ENCODE peak calls at places on chromosome 20, in five cellular contexts. P is lower lobe of right lung; D is CD4-positive, CD25-positive, alpha-beta regulatory T cell; R is PC-3; N is transverse colon. Q is an unnamed sample.

GRCh38 chr20:5654557-5654956 is 95.6 kb upstream of the SHLD1 start:
- DNase-seq in P (no peak), D (no peak), R (peak; percentile 99), N (no peak), Q (no peak)

GRCh38 chr20:59767656-59768055 is 163.3 kb downstream of the PHACTR3 start:
- DNase-seq in P (no peak), D (no peak), R (no peak), N (no peak), Q (no peak)

GRCh38 chr20:4560667-4561066 is 161.0 kb upstream of the PRND start:
- DNase-seq in P (no peak), D (no peak), R (no peak), N (no peak), Q (no peak)

GRCh38 chr20:21396921-21397340 is 395 bp downstream of the NKX2-4 start:
- DNase-seq in P (no peak), D (no peak), R (no peak), N (no peak), Q (no peak)

GRCh38 chr20:39576786-39577185 is 614.6 kb downstream of the DHX35 start:
- DNase-seq in P (no peak), D (no peak), R (no peak), N (no peak), Q (no peak)

GRCh38 chr20:43940518-43941225 is 26.0 kb downstream of the TOX2 start:
- DNase-seq in P (no peak), D (no peak), R (no peak), N (no peak), Q (no peak)

GRCh38 chr20:35093245-35093884 is 758 bp upstream of the TRPC4AP start:
- DNase-seq in P (no peak), D (no peak), R (peak; percentile 59), N (no peak), Q (no peak)

GRCh38 chr20:23684261-23684660 is 4.6 kb downstream of the CST4 start:
- DNase-seq in P (no peak), D (no peak), R (no peak), N (no peak), Q (peak; percentile 87)

GRCh38 chr20:49392745-49393144 is 89.7 kb downstream of the KCNB1 start:
- DNase-seq in P (no peak), D (no peak), R (no peak), N (no peak), Q (no peak)

GRCh38 chr20:1567392-1568165 is 10.1 kb upstream of the SIRPD start:
- DNase-seq in P (no peak), D (no peak), R (peak; percentile 99), N (no peak), Q (no peak)

GRCh38 chr20:21900431-21900830 is 195.0 kb downstream of the PAX1 start:
- DNase-seq in P (no peak), D (no peak), R (no peak), N (no peak), Q (no peak)

GRCh38 chr20:45254867-45255266 is 503 bp upstream of the SLPI start:
- DNase-seq in P (no peak), D (no peak), R (peak; percentile 67), N (no peak), Q (no peak)

GRCh38 chr20:20568604-20569205 is 143.7 kb downstream of the RALGAPA2 start:
- DNase-seq in P (no peak), D (peak; percentile 7), R (peak; percentile 66), N (no peak), Q (no peak)

GRCh38 chr20:52402950-52403349 is 211.4 kb upstream of the ZFP64 start:
- DNase-seq in P (no peak), D (no peak), R (no peak), N (no peak), Q (no peak)

GRCh38 chr20:60559462-60559861 is 601.2 kb downstream of the CDH26 start:
- DNase-seq in P (no peak), D (no peak), R (no peak), N (no peak), Q (peak; percentile 55)

GRCh38 chr20:36544134-36545018 is 3.1 kb downstream of the MYL9 start:
- DNase-seq in P (peak; percentile 70), D (no peak), R (peak; percentile 17), N (no peak), Q (no peak)

GRCh38 chr20:20741067-20742045 is 28.9 kb upstream of the RALGAPA2 start:
- DNase-seq in P (no peak), D (no peak), R (no peak), N (no peak), Q (no peak)

GRCh38 chr20:36373089-36373488 is 67.0 kb downstream of the DLGAP4 start:
- DNase-seq in P (no peak), D (no peak), R (no peak), N (no peak), Q (no peak)

GRCh38 chr20:20713244-20713765 is 861 bp upstream of the RALGAPA2 start:
- DNase-seq in P (peak; percentile 49), D (no peak), R (no peak), N (peak; percentile 10), Q (peak; percentile 89)

DNA sequence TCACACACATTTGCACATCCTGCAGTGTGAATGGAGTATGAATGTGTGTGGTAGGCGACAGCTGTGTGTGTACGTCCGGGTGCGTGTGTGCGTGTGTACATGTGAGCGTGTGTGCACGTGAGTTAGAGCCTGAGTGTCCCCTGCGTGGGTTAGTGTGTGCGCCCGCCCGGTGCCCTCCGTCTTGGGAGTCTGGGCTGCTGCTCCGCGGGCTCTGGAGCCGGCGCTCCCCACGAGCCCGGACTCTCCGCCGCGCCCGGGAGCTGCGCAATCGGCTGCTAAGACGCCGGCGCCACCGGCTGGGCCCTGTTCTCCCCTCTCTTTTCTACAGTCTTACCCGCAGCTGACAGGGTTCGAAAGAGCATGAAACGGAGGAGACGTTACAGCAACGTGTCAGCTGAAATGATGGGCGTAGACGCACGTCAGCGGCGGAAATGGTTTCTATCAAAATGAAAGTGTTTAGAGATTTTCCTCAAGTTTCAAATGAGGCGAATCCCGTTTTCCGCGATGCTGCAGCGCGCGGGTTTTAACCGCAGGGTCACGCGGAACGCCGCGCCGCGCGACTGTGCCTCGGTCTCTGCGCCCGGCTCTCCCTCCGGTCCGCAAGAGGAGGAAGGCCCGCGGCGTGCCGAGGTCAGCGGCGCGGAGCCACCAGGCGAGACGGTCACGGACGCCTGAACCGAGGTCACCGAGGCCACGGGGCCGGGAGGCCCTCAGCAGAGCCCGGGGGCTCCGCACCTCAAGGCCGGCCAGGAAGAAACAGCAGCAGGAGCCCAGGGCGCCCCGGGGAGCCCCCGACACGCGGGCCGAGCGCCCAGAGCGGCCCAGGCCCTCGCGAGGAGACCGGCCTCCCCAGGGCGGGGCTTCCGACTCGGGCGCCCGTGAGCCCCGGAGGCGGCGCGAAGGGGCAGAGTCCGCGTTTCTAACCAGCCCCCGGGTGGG is 95.3 kb upstream of the BHLHE23 start:
- DNase-seq in P (peak; percentile 51), D (peak; percentile 72), R (peak; percentile 26), N (peak; percentile 44), Q (no peak)
- H3K27ac ChIP-seq in P (peak overlapping the region; percentile 79), D (peak overlapping the region; percentile 90), R (no peak overlapping the region), N (peak overlapping the region; percentile 85), Q (peak overlapping the region; percentile 68)

DNA sequence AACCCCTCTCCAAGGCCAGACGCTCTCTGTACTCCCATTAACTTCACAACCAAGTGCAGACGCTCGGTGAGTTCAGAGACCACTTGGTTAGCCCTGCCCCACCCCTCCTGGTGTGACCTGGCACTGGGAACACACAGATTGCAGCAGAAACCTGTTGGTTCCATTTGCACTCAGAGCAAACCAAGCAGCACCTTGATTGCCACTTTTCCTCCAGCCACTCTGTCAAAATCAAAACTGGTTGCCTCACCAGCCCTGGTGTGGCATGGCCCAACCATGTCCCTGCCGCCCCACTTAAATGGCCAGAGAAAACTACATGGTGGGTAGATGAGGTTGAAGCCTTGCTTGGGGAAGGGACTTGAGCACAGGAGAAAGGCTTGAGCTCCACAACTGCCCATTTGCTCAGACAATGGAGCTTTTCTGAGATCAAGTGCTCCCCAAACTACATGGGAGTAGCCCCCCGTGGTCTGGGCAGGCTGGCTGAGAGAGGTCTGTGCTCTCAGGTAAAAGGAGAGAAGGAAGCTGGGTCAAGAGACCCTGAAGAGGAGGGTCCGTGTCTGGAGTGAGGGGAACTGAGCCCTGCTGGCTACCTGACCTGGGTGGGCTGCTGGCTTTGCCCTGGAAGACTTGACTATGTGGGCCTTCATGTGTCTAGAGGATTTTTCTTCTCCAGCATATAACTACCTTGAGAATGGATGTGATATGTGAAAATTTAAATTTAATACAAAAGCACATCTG is 43.4 kb downstream of the PLCG1 start:
- DNase-seq in P (peak; percentile 41), D (no peak), R (no peak), N (no peak), Q (no peak)
- H3K27ac ChIP-seq in P (peak overlapping the region; percentile 15), D (no peak overlapping the region), R (no peak overlapping the region), N (no peak overlapping the region), Q (no peak overlapping the region)

GRCh38 chr20:51338692-51339440 is 203.7 kb downstream of the NFATC2 start:
- DNase-seq in P (no peak), D (no peak), R (peak; percentile 33), N (no peak), Q (no peak)

GRCh38 chr20:51342510-51343236 is 199.8 kb downstream of the NFATC2 start:
- DNase-seq in P (no peak), D (no peak), R (no peak), N (peak; percentile 30), Q (no peak)

GRCh38 chr20:51340451-51340840 is 202.1 kb downstream of the NFATC2 start:
- DNase-seq in P (no peak), D (no peak), R (no peak), N (no peak), Q (no peak)

GRCh38 chr20:51339721-51340450 is 202.6 kb downstream of the NFATC2 start:
- DNase-seq in P (no peak), D (no peak), R (no peak), N (no peak), Q (no peak)

GRCh38 chr20:51341581-51341980 is 200.9 kb downstream of the NFATC2 start:
- DNase-seq in P (no peak), D (no peak), R (no peak), N (no peak), Q (no peak)
- H3K27ac ChIP-seq in P (no peak overlapping the region), D (no peak overlapping the region), R (no peak overlapping the region), N (no peak overlapping the region), Q (no peak overlapping the region)

GRCh38 chr20:33814238-33814712 is 3.1 kb downstream of the CHMP4B start:
- DNase-seq in P (no peak), D (no peak), R (no peak), N (peak; percentile 65), Q (no peak)

GRCh38 chr20:33810885-33811762 is at the start of gene CHMP4B:
- DNase-seq in P (peak; percentile 100), D (peak; percentile 98), R (peak; percentile 99), N (peak; percentile 99), Q (peak; percentile 100)

GRCh38 chr20:33815671-33816070 is 4.5 kb downstream of the CHMP4B start:
- DNase-seq in P (no peak), D (no peak), R (no peak), N (no peak), Q (no peak)

GRCh38 chr20:33811763-33812672 is 870 bp downstream of the CHMP4B start:
- DNase-seq in P (peak; percentile 74), D (peak; percentile 5), R (peak; percentile 66), N (peak; percentile 67), Q (no peak)

DNA sequence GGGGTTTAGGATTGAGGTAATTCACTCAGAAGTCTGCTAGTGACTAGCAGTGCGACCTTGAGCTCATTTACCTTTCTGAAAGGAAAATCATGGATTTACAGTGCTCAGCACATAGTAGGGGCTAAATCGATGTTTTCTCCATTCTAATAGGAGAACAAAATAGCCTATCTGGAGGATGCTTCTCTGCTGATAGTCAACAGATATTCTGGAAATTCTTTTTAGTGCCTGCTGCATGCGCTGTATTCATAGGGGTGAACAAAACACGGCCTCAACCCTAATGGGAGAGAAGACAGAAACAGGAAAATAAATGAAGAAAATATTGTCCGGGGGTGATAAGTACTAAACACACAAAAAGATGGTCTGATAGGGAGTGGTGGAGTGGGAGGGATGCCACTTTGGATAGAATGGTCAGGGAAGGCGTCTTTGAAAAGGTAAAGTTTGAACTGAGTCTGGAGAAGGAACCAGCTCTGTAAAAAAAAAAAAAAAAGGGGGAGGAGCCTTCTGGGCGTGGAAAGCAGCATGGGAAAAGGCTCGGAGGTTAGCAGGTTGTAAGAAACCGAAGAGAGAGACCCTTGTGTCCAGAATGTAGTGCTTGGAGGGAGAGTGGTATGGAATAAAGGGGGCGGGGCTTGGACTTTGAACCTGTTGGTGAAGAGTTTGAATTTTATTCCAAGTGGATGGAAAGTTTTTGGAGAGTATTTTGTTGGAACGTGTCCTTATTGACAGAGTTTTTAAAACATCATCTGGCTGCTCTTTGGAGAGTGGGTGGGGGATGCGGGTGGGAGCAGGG is 1.7 kb downstream of the CHMP4B start:
- DNase-seq in P (no peak), D (no peak), R (peak; percentile 28), N (no peak), Q (no peak)
- H3K27ac ChIP-seq in P (peak overlapping the region; percentile 97), D (no peak overlapping the region), R (peak overlapping the region; percentile 87), N (peak overlapping the region; percentile 97), Q (peak overlapping the region; percentile 88)

Q was measured in esophagus muscularis mucosa.